ENCODE peak calls at places on chromosomes 11 and 22, in seven cellular contexts. T is SJCRH30, D is right cardiac atrium, O is brain microvascular endothelial cell, J is upper lobe of right lung, Q is MM.1S, A is fibroblast of lung. U is an unnamed sample.

GRCh38 chr22:35219012-35219411 is 38.3 kb upstream of the HMGXB4 start:
- DNase-seq in T (no peak), D (no peak), O (peak; percentile 75), J (no peak), Q (no peak), A (no peak), U (no peak)

GRCh38 chr11:120714448-120714847 is 202.9 kb downstream of the GRIK4 start:
- DNase-seq in T (no peak), D (no peak), O (no peak), J (no peak), Q (no peak), A (peak; percentile 18), U (no peak)

GRCh38 chr22:26671317-26672059 is 14.1 kb downstream of the MIAT start:
- DNase-seq in T (peak; percentile 70), D (peak; percentile 33), O (no peak), J (peak; percentile 72), Q (no peak), A (no peak), U (peak; percentile 44)

GRCh38 chr22:22702159-22702873 is 57.9 kb downstream of the GGTLC2 start:
- DNase-seq in T (no peak), D (no peak), O (no peak), J (no peak), Q (peak; percentile 39), A (no peak), U (peak; percentile 51)

GRCh38 chr11:131070365-131070764 is 154.1 kb upstream of the SNX19 start:
- DNase-seq in T (no peak), D (no peak), O (no peak), J (no peak), Q (no peak), A (no peak), U (peak; percentile 39)

GRCh38 chr22:17117890-17118289 is 3.3 kb downstream of the TMEM121B start:
- DNase-seq in T (no peak), D (no peak), O (no peak), J (no peak), Q (no peak), A (no peak), U (no peak)

GRCh38 chr11:12693485-12694181 is 19.4 kb downstream of the TEAD1 start:
- DNase-seq in T (peak; percentile 76), D (peak; percentile 35), O (peak; percentile 93), J (peak; percentile 71), Q (no peak), A (peak; percentile 99), U (no peak)

GRCh38 chr11:35049906-35050531 is 89.0 kb upstream of the CD44 start:
- DNase-seq in T (no peak), D (no peak), O (no peak), J (no peak), Q (no peak), A (no peak), U (no peak)

GRCh38 chr11:125289419-125290088 is 125.0 kb downstream of the PKNOX2 start:
- DNase-seq in T (no peak), D (no peak), O (no peak), J (no peak), Q (no peak), A (no peak), U (no peak)

GRCh38 chr22:32588063-32588462 is 113.5 kb downstream of the FBXO7 start:
- DNase-seq in T (no peak), D (no peak), O (no peak), J (no peak), Q (no peak), A (no peak), U (no peak)

GRCh38 chr11:8258289-8258688 is 5.4 kb downstream of the LMO1 start:
- DNase-seq in T (no peak), D (no peak), O (no peak), J (peak; percentile 38), Q (no peak), A (no peak), U (no peak)

GRCh38 chr22:49358041-49358440 is 469.6 kb downstream of the BRD1 start:
- DNase-seq in T (no peak), D (no peak), O (no peak), J (peak; percentile 32), Q (no peak), A (no peak), U (no peak)

GRCh38 chr22:19357270-19358105 is 66.0 kb upstream of the CLTCL1 start:
- DNase-seq in T (no peak), D (no peak), O (no peak), J (no peak), Q (no peak), A (peak; percentile 74), U (no peak)

DNA sequence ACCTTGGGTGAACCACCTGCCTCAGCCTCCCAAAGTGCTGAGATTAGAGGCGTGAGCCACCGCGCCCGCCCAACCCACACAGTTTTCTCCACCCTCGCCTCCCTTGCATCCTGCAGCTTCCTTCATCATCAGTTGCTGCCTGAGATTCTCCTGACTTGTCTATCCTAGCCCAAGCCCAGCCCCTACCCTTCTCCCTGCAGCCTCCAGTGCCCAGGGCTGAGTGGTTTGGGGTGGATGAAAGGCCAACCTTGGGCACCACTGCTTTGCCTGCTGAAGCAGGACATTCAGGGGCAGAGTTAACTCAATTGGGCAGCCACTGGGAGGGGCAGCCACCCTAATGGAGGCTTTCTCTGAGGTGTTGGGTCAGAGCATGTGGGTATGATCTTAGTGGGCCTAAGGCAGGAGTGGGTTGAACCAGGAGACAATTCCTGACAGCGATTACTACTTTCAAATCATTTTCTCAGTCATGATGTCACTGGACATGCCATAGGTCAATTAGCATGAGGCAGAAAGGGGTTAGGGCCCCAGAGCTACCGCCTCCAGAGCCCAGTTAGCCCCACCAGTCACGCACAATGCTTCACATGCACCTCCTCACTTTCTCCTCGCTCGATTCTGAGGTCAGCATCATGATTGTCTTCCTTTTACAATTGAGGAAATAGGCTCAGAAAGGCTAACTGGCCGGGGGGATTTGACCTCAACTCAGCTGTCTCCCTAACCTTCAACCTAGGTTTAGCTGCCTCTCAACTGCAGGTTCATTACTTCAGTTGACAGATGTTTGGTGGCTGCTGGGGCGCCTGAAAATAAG is 1.0 kb upstream of the FKBP2 start:
- DNase-seq in T (no peak), D (no peak), O (no peak), J (peak; percentile 66), Q (no peak), A (no peak), U (no peak)
- H3K4me3 ChIP-seq in T (peak overlapping the region; percentile 86), D (peak overlapping the region; percentile 49), O (peak overlapping the region; percentile 72), J (peak overlapping the region; percentile 94), Q (peak overlapping the region; percentile 73), A (peak overlapping the region; percentile 72), U (peak overlapping the region; percentile 94)

GRCh38 chr11:112539165-112539564 is 278.5 kb upstream of the PLET1 start:
- DNase-seq in T (no peak), D (no peak), O (no peak), J (no peak), Q (no peak), A (no peak), U (no peak)
- H3K27me3 ChIP-seq in T (no peaks in the 10 kb centered on the region), D (no peaks in the 10 kb centered on the region), O (no peaks in the 10 kb centered on the region), J (no peaks in the 10 kb centered on the region), Q (no peaks in the 10 kb centered on the region), A (no peaks in the 10 kb centered on the region), U (peaks cover 2% of the 10 kb centered on the region)

GRCh38 chr11:1729692-1730011 is 20.7 kb downstream of the IFITM10 start:
- DNase-seq in T (no peak), D (no peak), O (no peak), J (no peak), Q (no peak), A (no peak), U (no peak)

GRCh38 chr11:1730230-1730629 is 20.2 kb downstream of the IFITM10 start:
- DNase-seq in T (no peak), D (no peak), O (no peak), J (no peak), Q (no peak), A (no peak), U (no peak)

GRCh38 chr11:1727861-1728260 is 22.5 kb downstream of the IFITM10 start:
- DNase-seq in T (no peak), D (no peak), O (no peak), J (no peak), Q (no peak), A (no peak), U (no peak)

GRCh38 chr11:1728281-1728680 is 22.1 kb downstream of the IFITM10 start:
- DNase-seq in T (no peak), D (no peak), O (no peak), J (no peak), Q (no peak), A (no peak), U (no peak)

GRCh38 chr11:1728931-1729691 is 21.3 kb downstream of the IFITM10 start:
- DNase-seq in T (no peak), D (no peak), O (no peak), J (no peak), Q (no peak), A (no peak), U (no peak)
- H3K4me3 ChIP-seq in T (no peak overlapping the region), D (no peak overlapping the region), O (no peak overlapping the region), J (no peak overlapping the region), Q (no peak overlapping the region), A (no peak overlapping the region), U (no peak overlapping the region)

DNA sequence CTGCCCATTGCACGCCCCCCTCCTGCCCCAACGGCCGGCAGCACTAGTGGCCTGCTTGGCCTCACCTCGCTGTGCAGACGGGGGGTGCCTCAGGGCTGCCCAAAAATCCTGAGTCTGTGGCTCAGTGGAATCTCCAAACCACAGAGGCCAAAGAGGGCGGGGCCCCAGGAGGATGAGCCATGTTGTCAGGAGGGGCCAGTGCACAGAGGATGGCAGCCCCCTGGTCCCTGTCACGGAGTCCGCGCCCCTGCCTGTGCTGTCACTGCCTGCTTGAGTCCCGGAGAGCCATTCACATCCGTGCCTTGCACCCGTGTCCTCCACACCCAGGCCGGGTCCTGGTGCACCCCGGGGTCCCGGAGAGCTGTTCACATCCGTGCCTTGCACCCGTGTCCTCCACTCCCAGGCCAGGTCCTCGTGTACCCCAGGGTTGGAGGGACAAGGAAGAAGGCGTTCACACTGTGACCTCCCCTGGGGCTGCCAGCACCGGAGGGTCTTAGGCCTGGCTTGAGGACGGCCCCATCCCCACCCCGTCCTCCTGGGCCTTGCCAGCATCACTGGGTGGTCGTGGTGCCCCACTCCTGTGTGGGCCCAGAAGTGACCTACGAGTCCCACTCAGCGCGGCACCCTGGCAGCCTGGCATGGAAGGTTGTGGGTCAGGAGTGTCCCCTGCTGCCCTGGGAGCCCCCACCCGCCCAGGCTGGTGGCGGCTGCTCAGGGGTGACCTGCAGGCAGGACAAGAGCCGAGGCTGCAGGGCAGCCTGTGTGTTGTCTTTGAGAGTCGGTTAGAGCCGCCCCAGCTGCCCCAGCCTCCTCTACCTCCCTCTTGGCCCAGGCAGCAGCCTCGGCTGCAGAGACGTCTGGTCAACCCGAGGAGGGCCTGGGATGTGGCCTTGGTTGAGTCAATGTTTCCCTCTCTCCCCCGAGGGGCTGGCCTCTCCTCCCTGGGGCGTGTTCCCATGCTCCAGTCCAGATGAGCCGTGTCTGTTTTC is 36.1 kb upstream of the MUC5AC start:
- DNase-seq in T (no peak), D (no peak), O (no peak), J (peak; percentile 61), Q (no peak), A (no peak), U (peak; percentile 56)
- H3K27me3 ChIP-seq in T (no peaks in the 10 kb centered on the region), D (no peaks in the 10 kb centered on the region), O (no peaks in the 10 kb centered on the region), J (peaks cover 19% of the 10 kb centered on the region), Q (peaks cover 75% of the 10 kb centered on the region), A (no peaks in the 10 kb centered on the region), U (no peaks in the 10 kb centered on the region)

U was measured in H7.